ENCODE peak calls at places on chromosomes 11 and 22, in six cellular contexts. H is HCT116, X is HL-60, M is GM12878, O is esophagus muscularis mucosa, C is H1. J is an unnamed sample.

GRCh38 chr11:93537767-93538261 is 5.4 kb downstream of the SMCO4 start:
- DNase-seq in H (no peak), X (peak), M (no peak), O (no peak), C (no peak), J (no peak)

GRCh38 chr11:121892131-121892681 is 223.8 kb downstream of the BLID start:
- DNase-seq in H (no peak), X (no peak), M (no peak), O (no peak), C (peak), J (no peak)

GRCh38 chr11:122705396-122705795 is 49.9 kb downstream of the UBASH3B start:
- DNase-seq in H (no peak), X (no peak), M (no peak), O (no peak), C (no peak), J (no peak)

GRCh38 chr11:98657711-98658110 is 363.0 kb upstream of the CNTN5 start:
- DNase-seq in H (no peak), X (no peak), M (no peak), O (no peak), C (no peak), J (no peak)

GRCh38 chr22:48727454-48728058 is 1100.1 kb downstream of the BRD1 start:
- DNase-seq in H (no peak), X (no peak), M (no peak), O (no peak), C (no peak), J (no peak)

GRCh38 chr11:125494987-125495725 is 909 bp downstream of the FEZ1 start:
- DNase-seq in H (no peak), X (no peak), M (no peak), O (peak), C (no peak), J (no peak)

GRCh38 chr11:72738199-72739141 is 13.7 kb downstream of the ARAP1 start:
- DNase-seq in H (no peak), X (peak), M (no peak), O (no peak), C (no peak), J (no peak)

GRCh38 chr11:32105871-32106312 is 15.0 kb downstream of the RCN1 start:
- DNase-seq in H (no peak), X (no peak), M (peak), O (no peak), C (no peak), J (no peak)

GRCh38 chr11:132289590-132290256 is 919.3 kb downstream of the NTM start:
- DNase-seq in H (no peak), X (no peak), M (no peak), O (no peak), C (no peak), J (no peak)

GRCh38 chr11:48081151-48082010 is 101.0 kb downstream of the PTPRJ start:
- DNase-seq in H (no peak), X (peak), M (no peak), O (no peak), C (no peak), J (no peak)

GRCh38 chr11:108223449-108224149 is 732 bp downstream of the ATM start:
- DNase-seq in H (no peak), X (peak), M (no peak), O (no peak), C (no peak), J (no peak)

GRCh38 chr11:17063171-17064002 is 14.1 kb downstream of the RPS13 start:
- DNase-seq in H (peak), X (peak), M (peak), O (no peak), C (peak), J (no peak)

GRCh38 chr22:38681784-38682335 is at the start of gene TOMM22:
- DNase-seq in H (peak), X (peak), M (peak), O (peak), C (peak), J (no peak)

GRCh38 chr11:72897506-72897905 is 83.3 kb downstream of the ATG16L2 start:
- DNase-seq in H (no peak), X (no peak), M (no peak), O (no peak), C (no peak), J (no peak)

GRCh38 chr11:1283091-1283511 is 26.3 kb downstream of the TOLLIP start:
- DNase-seq in H (no peak), X (no peak), M (no peak), O (no peak), C (no peak), J (no peak)

GRCh38 chr11:128763224-128763623 is 69.4 kb downstream of the FLI1 start:
- DNase-seq in H (no peak), X (no peak), M (no peak), O (no peak), C (no peak), J (no peak)

GRCh38 chr11:94405062-94405461 is 3.8 kb upstream of the GPR83 start:
- DNase-seq in H (no peak), X (no peak), M (no peak), O (no peak), C (no peak), J (no peak)

GRCh38 chr22:23315341-23315917 is 135.1 kb downstream of the BCR start:
- DNase-seq in H (peak), X (peak), M (no peak), O (peak), C (peak), J (no peak)

GRCh38 chr22:50112151-50113118 is 22.6 kb downstream of the MOV10L1 start:
- DNase-seq in H (no peak), X (peak), M (no peak), O (no peak), C (no peak), J (no peak)

GRCh38 chr11:94910779-94911178 is 62.6 kb downstream of the CWC15 start:
- DNase-seq in H (no peak), X (no peak), M (no peak), O (no peak), C (no peak), J (no peak)

GRCh38 chr22:47586038-47586437 is 823.6 kb downstream of the TBC1D22A start:
- DNase-seq in H (peak), X (no peak), M (no peak), O (no peak), C (no peak), J (no peak)

GRCh38 chr11:2781413-2782274 is 81.8 kb upstream of the KCNQ1OT1 start:
- DNase-seq in H (no peak), X (no peak), M (no peak), O (peak), C (no peak), J (no peak)

GRCh38 chr11:114272311-114272710 is 23.9 kb upstream of the NNMT start:
- DNase-seq in H (no peak), X (no peak), M (no peak), O (peak), C (no peak), J (no peak)

GRCh38 chr11:85530596-85530995 is 96.5 kb downstream of the DLG2 start:
- DNase-seq in H (no peak), X (peak), M (no peak), O (no peak), C (no peak), J (no peak)

GRCh38 chr22:50186789-50187523 is 1.2 kb downstream of the TRABD start:
- DNase-seq in H (no peak), X (peak), M (no peak), O (no peak), C (no peak), J (no peak)

GRCh38 chr11:95487391-95487790 is 256.4 kb upstream of the SESN3 start:
- DNase-seq in H (no peak), X (no peak), M (peak), O (no peak), C (no peak), J (no peak)

GRCh38 chr11:11535611-11536010 is 86.2 kb downstream of the GALNT18 start:
- DNase-seq in H (no peak), X (no peak), M (no peak), O (no peak), C (no peak), J (no peak)

GRCh38 chr11:35012467-35013191 is 96.2 kb downstream of the PDHX start:
- DNase-seq in H (no peak), X (no peak), M (peak), O (no peak), C (no peak), J (no peak)

GRCh38 chr11:69651834-69652620 is 11.1 kb downstream of the CCND1 start:
- DNase-seq in H (no peak), X (no peak), M (no peak), O (no peak), C (no peak), J (no peak)

GRCh38 chr11:94768602-94769511 is 701 bp downstream of the AMOTL1 start:
- DNase-seq in H (no peak), X (no peak), M (no peak), O (no peak), C (no peak), J (no peak)

GRCh38 chr11:10303558-10304363 is 1.1 kb upstream of the ADM start:
- DNase-seq in H (no peak), X (peak), M (no peak), O (peak), C (no peak), J (no peak)

DNA sequence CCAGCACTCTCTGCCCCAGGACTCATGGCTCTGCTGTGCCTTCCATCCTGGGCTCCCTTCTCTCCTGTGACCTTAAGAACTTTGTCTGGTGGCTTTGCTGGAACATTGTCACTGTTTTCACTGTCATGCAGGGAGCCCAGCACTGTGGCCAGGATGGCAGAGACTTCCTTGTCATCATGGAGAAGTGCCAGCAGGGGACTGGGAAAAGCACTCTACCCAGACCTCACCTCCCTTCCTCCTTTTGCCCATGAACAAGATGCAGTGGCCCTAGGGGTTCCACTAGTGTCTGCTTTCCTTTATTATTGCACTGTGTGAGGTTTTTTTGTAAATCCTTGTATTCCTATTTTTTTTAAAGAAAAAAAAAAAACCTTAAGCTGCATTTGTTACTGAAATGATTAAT is 2.9 kb upstream of the TTC36 start:
- DNase-seq in H (no peak), X (peak), M (no peak), O (no peak), C (no peak), J (no peak)
- H3K4me3 ChIP-seq in H (no peak), X (no peak), M (no peak), O (no peak), C (no peak), J (no peak)

DNA sequence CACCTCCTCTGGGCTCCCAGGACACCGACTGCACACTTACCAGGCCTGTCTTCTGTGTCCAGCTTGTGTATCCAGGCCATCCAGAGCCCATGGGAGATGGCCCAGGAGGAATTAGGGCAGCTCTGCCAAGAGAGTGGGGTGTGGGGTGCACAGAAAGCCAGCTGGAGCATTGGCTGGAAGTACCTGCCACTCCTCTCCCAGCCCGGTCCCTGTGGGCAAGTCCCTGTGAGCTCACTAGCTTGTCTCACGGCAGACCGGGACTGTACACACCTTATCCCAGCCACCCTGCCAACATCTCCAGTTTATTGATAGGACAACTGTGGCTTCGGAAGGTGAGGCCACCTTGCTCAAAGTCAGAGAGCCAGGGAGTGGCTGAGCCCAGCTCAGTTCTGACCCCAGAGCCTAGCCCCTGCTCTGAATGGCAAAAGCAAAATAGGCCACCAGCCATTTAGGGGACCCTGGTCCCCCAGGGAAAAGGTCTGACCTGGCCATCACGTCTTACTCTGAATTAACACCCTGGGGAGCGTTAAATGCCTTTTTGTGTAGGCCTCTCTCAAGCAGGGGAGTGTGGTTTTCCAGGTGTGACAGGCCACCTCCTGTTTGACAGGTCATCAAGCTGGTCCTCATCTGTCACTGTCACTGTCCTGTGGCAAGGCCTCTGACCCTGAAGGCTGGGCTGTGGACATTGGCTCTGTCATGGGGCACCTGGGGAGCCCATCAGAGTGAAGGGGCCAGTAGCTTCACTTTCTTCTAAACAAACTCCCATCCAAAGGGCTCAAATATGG is 15.1 kb downstream of the UQCR10 start:
- DNase-seq in H (no peak), X (no peak), M (no peak), O (no peak), C (no peak), J (no peak)
- TF ChIP-seq POLR2AphosphoS5 in H (no peak), X (no peak), M (no peak), O (no peak), C (no peak), J (no peak)

GRCh38 chr22:40397436-40397835 is 27.0 kb downstream of the SGSM3 start:
- DNase-seq in H (no peak), X (no peak), M (no peak), O (no peak), C (no peak), J (peak)

GRCh38 chr22:40400173-40400572 is 29.8 kb downstream of the SGSM3 start:
- DNase-seq in H (no peak), X (peak), M (peak), O (no peak), C (no peak), J (no peak)

GRCh38 chr22:40401532-40401931 is 31.1 kb downstream of the SGSM3 start:
- DNase-seq in H (no peak), X (no peak), M (no peak), O (no peak), C (no peak), J (no peak)

GRCh38 chr22:40401981-40402406 is 31.6 kb downstream of the SGSM3 start:
- DNase-seq in H (no peak), X (no peak), M (no peak), O (no peak), C (no peak), J (no peak)

GRCh38 chr22:40399661-40400060 is 29.3 kb downstream of the SGSM3 start:
- DNase-seq in H (no peak), X (no peak), M (no peak), O (no peak), C (no peak), J (no peak)
- H3K4me3 ChIP-seq in H (no peak), X (no peak), M (no peak), O (no peak), C (no peak), J (no peak)

DNA sequence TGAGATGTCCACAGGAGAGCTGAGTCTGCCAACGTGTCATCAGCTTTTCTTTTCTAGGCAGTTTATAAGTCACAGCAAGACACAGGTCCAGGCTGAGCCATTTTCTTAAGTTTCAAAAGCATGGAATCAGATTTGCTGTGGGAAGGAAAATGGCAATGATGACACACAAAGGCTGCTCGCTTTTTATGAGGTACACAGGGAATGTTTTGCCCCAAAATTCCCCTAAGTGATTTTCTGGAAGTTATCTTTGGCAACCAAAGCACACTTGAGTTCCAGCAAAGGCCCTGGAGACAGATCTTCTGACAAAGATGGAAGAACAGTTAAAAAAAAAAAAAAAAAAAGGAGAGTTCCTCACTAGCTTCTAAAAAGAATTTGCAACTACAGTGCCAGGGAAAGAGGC is 260.9 kb downstream of the LARGE1 start:
- DNase-seq in H (no peak), X (no peak), M (no peak), O (no peak), C (no peak), J (no peak)
- TF ChIP-seq POLR2AphosphoS5 in H (no peak), X (no peak), M (no peak), O (no peak), C (no peak), J (no peak)